ENCODE peak calls at places on chromosomes 6 and 20, in seven cellular contexts. O is cardiac muscle cell, J is adrenal gland, C is IMR-90, Q is esophagus muscularis mucosa, L is heart left ventricle, I is A673. V is an unnamed sample.
A peak's percentile ranks its signal among the peaks of the same experiment; 100 is the strongest.

GRCh38 chr20:34871966-34872603 is 571 bp downstream of the GGT7 start:
- DNase-seq in J (no peak), C (no peak), I (no peak), O (no peak), Q (no peak), L (no peak), V (no peak)

GRCh38 chr6:46491201-46491788 is at the start of gene RCAN2:
- DNase-seq in Q (no peak), O (peak; percentile 92), I (peak; percentile 18), L (peak; percentile 85), J (peak; percentile 46), C (peak; percentile 8), V (peak; percentile 59)

GRCh38 chr6:26234421-26235239 is 130.4 kb upstream of the BTN3A2 start:
- DNase-seq in I (peak; percentile 93), Q (no peak), J (peak; percentile 74), C (peak; percentile 84), O (peak; percentile 78), L (no peak), V (peak; percentile 42)

GRCh38 chr20:53028337-53029007 is 56.3 kb downstream of the TSHZ2 start:
- DNase-seq in I (no peak), C (no peak), L (no peak), J (no peak), O (no peak), Q (peak; percentile 78), V (no peak)

GRCh38 chr6:109867009-109867969 is 110.8 kb upstream of the GPR6 start:
- DNase-seq in I (no peak), L (peak; percentile 46), Q (peak; percentile 70), C (peak; percentile 6), O (peak; percentile 44), J (peak; percentile 86), V (peak; percentile 77)

GRCh38 chr20:58078741-58079522 is 149.5 kb downstream of the ANKRD60 start:
- DNase-seq in Q (peak; percentile 74), O (no peak), J (no peak), L (peak; percentile 28), I (peak; percentile 28), C (no peak), V (no peak)

GRCh38 chr20:4154958-4155411 is 139.6 kb upstream of the RNF24 start:
- DNase-seq in L (no peak), C (no peak), O (no peak), J (no peak), I (no peak), Q (no peak), V (no peak)

GRCh38 chr20:57432874-57433491 is 41.8 kb downstream of the RBM38 start:
- DNase-seq in I (no peak), O (peak; percentile 74), J (peak; percentile 52), L (peak; percentile 66), C (no peak), Q (no peak), V (no peak)

GRCh38 chr20:38536310-38536709 is 44.7 kb upstream of the ADIG start:
- DNase-seq in Q (no peak), L (no peak), J (no peak), C (peak; percentile 74), O (no peak), I (no peak), V (no peak)

GRCh38 chr6:154243793-154244768 is 112.5 kb downstream of the IPCEF1 start:
- DNase-seq in I (peak; percentile 47), L (no peak), O (peak; percentile 57), Q (no peak), C (no peak), J (no peak), V (no peak)

GRCh38 chr6:145036236-145036635 is 699.1 kb downstream of the EPM2A start:
- DNase-seq in O (no peak), C (peak; percentile 59), I (no peak), Q (no peak), J (no peak), L (no peak), V (no peak)

GRCh38 chr20:3728876-3729275 is 3.6 kb upstream of the HSPA12B start:
- DNase-seq in O (no peak), Q (no peak), C (no peak), I (no peak), L (no peak), J (no peak), V (no peak)

GRCh38 chr6:110543106-110543505 is 66.7 kb upstream of the SLC22A16 start:
- DNase-seq in O (no peak), Q (no peak), I (no peak), J (no peak), C (no peak), L (no peak), V (no peak)

GRCh38 chr6:47551670-47552069 is 74.1 kb downstream of the CD2AP start:
- DNase-seq in L (no peak), C (no peak), Q (no peak), J (no peak), I (no peak), O (no peak), V (no peak)

GRCh38 chr6:160190974-160191373 is 67.6 kb downstream of the SLC22A2 start:
- DNase-seq in L (no peak), Q (no peak), I (no peak), O (peak; percentile 74), C (no peak), J (no peak), V (no peak)

GRCh38 chr6:6851059-6851658 is 256.6 kb upstream of the RREB1 start:
- DNase-seq in Q (no peak), J (peak; percentile 72), O (no peak), I (peak; percentile 71), L (peak; percentile 56), C (peak; percentile 97), V (no peak)

GRCh38 chr6:111207141-111207858 is 120.0 kb downstream of the SLC16A10 start:
- DNase-seq in L (no peak), Q (no peak), I (no peak), O (peak; percentile 46), C (peak; percentile 6), J (no peak), V (no peak)

GRCh38 chr6:140153703-140154102 is 779.3 kb upstream of the CITED2 start:
- DNase-seq in I (no peak), O (no peak), L (no peak), Q (no peak), C (peak; percentile 50), J (no peak), V (no peak)

GRCh38 chr6:109236140-109237081 is 141.1 kb downstream of the CEP57L1 start:
- DNase-seq in C (no peak), Q (no peak), O (peak; percentile 80), J (no peak), L (no peak), I (no peak), V (no peak)

GRCh38 chr6:163565140-163565539 is 150.6 kb downstream of the QKI start:
- DNase-seq in J (no peak), C (peak; percentile 56), Q (no peak), L (no peak), I (no peak), O (no peak), V (no peak)

GRCh38 chr20:1414982-1415381 is 22.1 kb upstream of the FKBP1A start:
- DNase-seq in O (no peak), J (no peak), I (no peak), C (no peak), Q (no peak), L (no peak), V (no peak)

GRCh38 chr20:47620808-47621805 is 119.4 kb downstream of the NCOA3 start:
- DNase-seq in O (peak; percentile 58), J (no peak), I (peak; percentile 72), L (no peak), Q (no peak), C (peak; percentile 82), V (no peak)

GRCh38 chr20:22795897-22796296 is 211.5 kb upstream of the FOXA2 start:
- DNase-seq in I (no peak), C (peak; percentile 99), O (no peak), L (peak; percentile 51), J (peak; percentile 37), Q (peak; percentile 94), V (peak; percentile 78)

GRCh38 chr20:973785-974194 is 28.3 kb downstream of the RSPO4 start:
- DNase-seq in C (peak; percentile 10), O (peak; percentile 61), I (peak; percentile 59), J (no peak), L (no peak), Q (no peak), V (no peak)

GRCh38 chr20:9919271-9920014 is 80.6 kb upstream of the PAK5 start:
- DNase-seq in L (no peak), O (no peak), I (no peak), Q (no peak), C (no peak), J (no peak), V (no peak)

GRCh38 chr6:14277405-14277930 is 159.9 kb downstream of the CD83 start:
- DNase-seq in L (no peak), I (no peak), Q (no peak), O (no peak), C (no peak), J (no peak), V (no peak)
- H3K4me1 ChIP-seq in L (peaks cover 14% of the 10 kb centered on the region), I (peaks cover 16% of the 10 kb centered on the region), Q (peaks cover 20% of the 10 kb centered on the region), O (no peaks in the 10 kb centered on the region), C (no peaks in the 10 kb centered on the region), J (no peaks in the 10 kb centered on the region), V (peaks cover 8% of the 10 kb centered on the region)

DNA sequence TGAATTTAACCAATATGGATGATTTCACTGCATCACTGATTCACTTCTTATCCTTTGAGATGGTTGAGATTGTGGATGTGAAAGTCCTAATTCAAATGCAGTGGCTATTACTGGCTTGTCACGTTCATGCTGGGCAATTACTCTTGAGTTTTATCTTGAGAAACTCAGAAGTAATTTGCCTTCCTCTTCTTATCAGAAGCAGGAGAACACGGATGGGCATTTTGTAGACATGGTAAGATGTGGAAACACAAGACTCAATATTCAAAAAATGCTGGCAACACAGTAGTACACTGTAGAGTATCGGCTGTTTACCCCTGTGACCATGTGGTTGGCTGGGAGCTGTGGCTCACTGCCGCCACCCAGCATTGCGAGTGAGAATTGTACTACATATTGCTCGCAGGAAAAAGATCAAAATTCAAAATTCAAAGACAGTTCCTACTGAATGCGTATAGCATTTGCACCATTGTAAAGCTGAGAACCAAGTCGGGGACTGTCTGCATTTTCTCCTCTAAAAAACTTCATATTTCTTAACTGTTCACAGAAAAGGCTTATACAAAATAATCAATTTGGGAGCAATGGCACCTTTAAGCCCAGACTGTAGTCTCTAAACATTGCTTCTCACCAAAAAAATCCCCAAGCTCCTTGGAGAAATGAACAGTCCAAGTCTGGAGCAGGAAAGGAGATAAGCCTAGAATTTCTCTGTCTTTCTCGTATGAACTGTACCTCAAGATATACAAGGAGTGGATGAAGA is 61.9 kb upstream of the ELOVL5 start:
- DNase-seq in O (peak; percentile 37), C (peak; percentile 33), Q (no peak), L (peak; percentile 23), I (peak; percentile 56), J (peak; percentile 68), V (no peak)
- TF ChIP-seq CTCF in O (peak; percentile 59), C (peak; percentile 62), Q (peak; percentile 56), L (peak; percentile 78), I (peak; percentile 77), J (peak; percentile 81), V (peak; percentile 18)

GRCh38 chr20:49078310-49078709 is 32.2 kb downstream of the CSE1L start:
- DNase-seq in L (no peak), O (no peak), Q (no peak), I (no peak), J (no peak), C (no peak), V (no peak)
- H3K36me3 ChIP-seq in L (peaks cover 98% of the 10 kb centered on the region), O (peaks cover 74% of the 10 kb centered on the region), Q (peaks cover 88% of the 10 kb centered on the region), I (peaks cover 98% of the 10 kb centered on the region), J (peaks cover 91% of the 10 kb centered on the region), C (peaks cover 40% of the 10 kb centered on the region), V (no peaks in the 10 kb centered on the region)

DNA sequence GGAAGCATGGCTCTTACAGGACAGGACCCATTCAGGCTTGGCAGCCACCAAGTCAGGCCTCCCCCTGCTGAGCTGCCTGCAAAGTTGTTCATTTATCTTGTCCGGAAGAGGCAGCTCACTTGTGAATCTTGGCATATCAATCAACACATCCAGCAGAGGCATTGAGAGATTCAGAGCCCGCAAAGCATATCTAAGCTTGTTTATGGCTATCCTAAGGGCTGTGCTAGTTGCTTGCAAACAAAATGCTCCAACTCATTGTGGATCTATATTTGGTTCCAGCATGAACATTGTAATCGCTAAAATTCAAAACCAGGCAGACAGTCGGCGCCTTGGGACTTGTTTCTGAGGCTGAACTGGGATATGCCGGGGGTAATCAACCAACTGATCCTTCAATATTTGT is 106.1 kb downstream of the UNC5CL start:
- DNase-seq in I (no peak), C (no peak), L (no peak), O (no peak), J (no peak), Q (no peak), V (no peak)
- H3K4me1 ChIP-seq in I (peaks cover 17% of the 10 kb centered on the region), C (peaks cover 25% of the 10 kb centered on the region), L (peaks cover 6% of the 10 kb centered on the region), O (peaks cover 8% of the 10 kb centered on the region), J (no peaks in the 10 kb centered on the region), Q (no peaks in the 10 kb centered on the region), V (no peaks in the 10 kb centered on the region)